ENCODE peak calls at places on chromosomes 5 and 9, in four cellular contexts. I, L, F and C are unnamed samples. For H3K4me1 and H3K36me3, the result is how much of the 10 kb centered on the place peaks cover.

GRCh38 chr5:133117166-133117929 is 65.5 kb downstream of the HSPA4 start:
- DNase-seq in I (no peak), L (no peak), F (no peak), C (no peak)

GRCh38 chr5:171580506-171581265 is 161.2 kb downstream of the FGF18 start:
- DNase-seq in I (no peak), L (no peak), F (no peak), C (no peak)

GRCh38 chr9:92728831-92729734 is 35.5 kb downstream of the BICD2 start:
- DNase-seq in I (no peak), L (no peak), F (peak), C (no peak)

GRCh38 chr5:56851258-56851941 is 36.1 kb downstream of the MAP3K1 start:
- DNase-seq in I (no peak), L (no peak), F (no peak), C (no peak)

GRCh38 chr9:116005267-116005666 is 148.3 kb upstream of the PAPPA start:
- DNase-seq in I (no peak), L (no peak), F (no peak), C (no peak)

GRCh38 chr5:89041249-89041808 is 158.3 kb upstream of the MEF2C start:
- DNase-seq in I (no peak), L (no peak), F (no peak), C (no peak)

GRCh38 chr5:175752826-175753535 is 95.1 kb downstream of the HRH2 start:
- DNase-seq in I (no peak), L (no peak), F (no peak), C (no peak)

GRCh38 chr9:16241231-16241630 is 629.2 kb downstream of the BNC2 start:
- DNase-seq in I (no peak), L (no peak), F (no peak), C (no peak)

GRCh38 chr5:154405078-154405792 is 40.6 kb upstream of the SAP30L start:
- DNase-seq in I (peak), L (peak), F (peak), C (peak)

GRCh38 chr5:61301820-61302563 is 30.1 kb upstream of the ZSWIM6 start:
- DNase-seq in I (peak), L (no peak), F (peak), C (no peak)

GRCh38 chr5:145915970-145916638 is 20.3 kb upstream of the SH3RF2 start:
- DNase-seq in I (no peak), L (no peak), F (no peak), C (no peak)

GRCh38 chr5:54558362-54558761 is 40.8 kb downstream of the SNX18 start:
- DNase-seq in I (no peak), L (no peak), F (no peak), C (no peak)

GRCh38 chr9:107142430-107142829 is 140.6 kb upstream of the RAD23B start:
- DNase-seq in I (no peak), L (no peak), F (no peak), C (no peak)

GRCh38 chr5:53479656-53480473 is 564 bp upstream of the FST start:
- DNase-seq in I (no peak), L (peak), F (peak), C (no peak)

GRCh38 chr5:68538886-68539420 is 323.4 kb downstream of the PIK3R1 start:
- DNase-seq in I (no peak), L (no peak), F (no peak), C (no peak)

DNA sequence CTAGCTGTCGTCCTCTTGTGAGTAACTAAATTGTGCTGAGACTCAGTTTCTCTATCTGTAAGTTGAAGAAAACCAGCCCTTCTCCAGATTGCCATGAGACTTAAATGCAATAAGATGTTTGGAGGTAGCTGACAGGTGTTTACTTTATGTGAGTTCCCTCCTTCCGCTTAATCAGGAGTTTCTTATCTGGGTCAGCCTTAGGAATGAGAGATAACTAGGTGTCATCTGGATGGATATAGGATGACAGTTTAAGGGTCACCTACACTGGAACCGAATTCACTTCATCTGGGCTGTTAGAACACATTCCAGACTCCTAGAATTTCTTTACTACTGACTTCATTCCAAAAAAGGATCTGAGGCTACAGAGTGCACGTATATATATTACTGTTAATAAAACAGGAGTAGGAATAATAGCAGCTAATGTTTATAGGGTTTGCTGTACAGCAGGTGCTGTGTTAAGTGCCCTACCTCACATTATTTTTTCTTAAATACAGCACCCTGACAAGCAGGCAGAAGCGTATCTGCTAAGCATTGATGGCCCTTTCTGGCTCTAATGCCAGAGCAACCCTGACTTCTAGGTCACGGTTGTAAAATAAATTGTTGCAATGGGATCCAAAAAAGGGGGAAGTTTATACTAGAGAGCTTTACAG is 30.0 kb upstream of the CPEB4 start:
- DNase-seq in I (no peak), L (no peak), F (no peak), C (no peak)
- H3K4me1 ChIP-seq in I (under half), L (under half), F (under half), C (under half)

GRCh38 chr9:129052592-129052991 is 16.2 kb downstream of the MIGA2 start:
- DNase-seq in I (peak), L (no peak), F (peak), C (no peak)
- H3K36me3 ChIP-seq in I (under half), L (under half), F (half or more), C (under half)

GRCh38 chr9:131185924-131186323 is 60.5 kb downstream of the NUP214 start:
- DNase-seq in I (no peak), L (no peak), F (no peak), C (no peak)
- TF ChIP-seq CTCF in I (no peak), L (no peak), F (no peak), C (no peak)

GRCh38 chr9:126919193-126919592 is 4.6 kb downstream of the RALGPS1 start:
- DNase-seq in I (no peak), L (no peak), F (no peak), C (no peak)
- H3K4me1 ChIP-seq in I (under half), L (under half), F (under half), C (under half)

GRCh38 chr9:33952066-33952465 is 96.6 kb downstream of the UBAP2 start:
- DNase-seq in I (no peak), L (no peak), F (no peak), C (no peak)
- H3K36me3 ChIP-seq in I (under half), L (under half), F (under half), C (under half)